ENCODE peak calls at places on chromosomes 16 and 17, in four cellular contexts. One of them, this sample, is unnamed.

GRCh38 chr17:32451879-32452278 is 7.6 kb downstream of the PSMD11 start:
- DNase-seq in K562: no peak
- DNase-seq in HepG2: no peak
- DNase-seq in GM12878: no peak
- DNase-seq in this sample: no peak

GRCh38 chr17:47220531-47220999 is 11.4 kb downstream of the MYL4 start:
- DNase-seq in K562: no peak
- DNase-seq in HepG2: no peak
- DNase-seq in GM12878: no peak
- DNase-seq in this sample: no peak

GRCh38 chr17:41870627-41871026 is 5.4 kb upstream of the KLHL11 start:
- DNase-seq in K562: no peak
- DNase-seq in HepG2: no peak
- DNase-seq in GM12878: no peak
- DNase-seq in this sample: no peak

GRCh38 chr17:35973333-35974260 is 7.7 kb downstream of the CCL16 start:
- DNase-seq in K562: no peak
- DNase-seq in HepG2: peak; percentile 99
- DNase-seq in GM12878: no peak
- DNase-seq in this sample: no peak

GRCh38 chr17:40777459-40777858 is 4.9 kb downstream of the KRT27 start:
- DNase-seq in K562: no peak
- DNase-seq in HepG2: no peak
- DNase-seq in GM12878: no peak
- DNase-seq in this sample: no peak

GRCh38 chr16:86931410-86931941 is 353.1 kb downstream of the FOXL1 start:
- DNase-seq in K562: peak; percentile 26
- DNase-seq in HepG2: no peak
- DNase-seq in GM12878: no peak
- DNase-seq in this sample: no peak

GRCh38 chr17:66343531-66344078 is 41.2 kb downstream of the PRKCA start:
- DNase-seq in K562: peak; percentile 79
- DNase-seq in HepG2: peak; percentile 84
- DNase-seq in GM12878: no peak
- DNase-seq in this sample: no peak

GRCh38 chr17:7393613-7394451 is 493 bp downstream of the PLSCR3 start:
- DNase-seq in K562: peak; percentile 36
- DNase-seq in HepG2: no peak
- DNase-seq in GM12878: no peak
- DNase-seq in this sample: peak; percentile 51

GRCh38 chr16:15598648-15599190 is 44.2 kb downstream of the MARF1 start:
- DNase-seq in K562: no peak
- DNase-seq in HepG2: no peak
- DNase-seq in GM12878: no peak
- DNase-seq in this sample: no peak

GRCh38 chr17:49589556-49589885 is 13.8 kb downstream of the NXPH3 start:
- DNase-seq in K562: no peak
- DNase-seq in HepG2: no peak
- DNase-seq in GM12878: no peak
- DNase-seq in this sample: no peak

GRCh38 chr16:87311387-87311786 is 5.8 kb downstream of the C16orf95 start:
- DNase-seq in K562: no peak
- DNase-seq in HepG2: no peak
- DNase-seq in GM12878: no peak
- DNase-seq in this sample: no peak

GRCh38 chr17:67245073-67245693 is at the start of gene HELZ:
- DNase-seq in K562: peak; percentile 87
- DNase-seq in HepG2: peak; percentile 92
- DNase-seq in GM12878: peak; percentile 25
- DNase-seq in this sample: peak; percentile 88

GRCh38 chr17:35373532-35373983 is at the start of gene SLFN11:
- DNase-seq in K562: peak; percentile 18
- DNase-seq in HepG2: no peak
- DNase-seq in GM12878: peak; percentile 30
- DNase-seq in this sample: peak; percentile 88

GRCh38 chr17:76935331-76935730 is 67.1 kb downstream of the MGAT5B start:
- DNase-seq in K562: no peak
- DNase-seq in HepG2: no peak
- DNase-seq in GM12878: no peak
- DNase-seq in this sample: no peak

DNA sequence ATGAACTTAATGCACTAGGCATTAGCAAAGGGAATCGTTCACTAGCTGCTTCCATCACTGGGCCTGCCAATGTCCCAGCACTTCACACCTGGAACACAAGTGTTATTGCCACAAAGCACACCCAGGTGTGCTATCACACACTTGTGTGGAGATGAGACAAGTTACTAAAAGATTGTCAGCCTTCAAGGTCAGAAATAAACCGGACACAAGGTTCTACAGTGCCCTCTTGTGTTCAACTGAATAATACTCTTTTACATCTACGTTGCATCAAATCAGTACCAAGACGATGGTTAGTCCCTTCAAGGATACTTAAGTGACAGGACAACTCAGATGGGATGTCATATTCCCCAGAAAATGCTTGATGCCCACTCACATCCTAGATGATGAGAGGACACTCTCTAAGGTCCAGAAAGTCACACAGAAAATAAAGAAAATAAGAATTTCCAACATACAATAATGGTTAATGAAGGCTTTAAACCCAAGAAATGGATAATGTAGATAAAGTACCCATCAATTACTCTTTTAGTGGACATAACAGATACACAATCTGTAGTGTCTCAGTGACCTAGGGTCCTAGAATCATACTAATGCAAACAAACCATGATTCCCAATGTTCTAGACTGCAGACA is 16.4 kb upstream of the GLG1 start:
- DNase-seq in K562: peak; percentile 37
- DNase-seq in HepG2: peak; percentile 55
- DNase-seq in GM12878: no peak
- DNase-seq in this sample: peak; percentile 57
- TF ChIP-seq CHD4 in K562: no peak
- TF ChIP-seq CHD4 in HepG2: no peak
- TF ChIP-seq CHD4 in GM12878: no peak
- TF ChIP-seq CHD4 in this sample: no peak

GRCh38 chr16:445566-445965 is 20.1 kb downstream of the RAB11FIP3 start:
- DNase-seq in K562: no peak
- DNase-seq in HepG2: no peak
- DNase-seq in GM12878: no peak
- DNase-seq in this sample: no peak

GRCh38 chr16:440627-441026 is 15.2 kb downstream of the RAB11FIP3 start:
- DNase-seq in K562: no peak
- DNase-seq in HepG2: no peak
- DNase-seq in GM12878: no peak
- DNase-seq in this sample: no peak

GRCh38 chr16:441447-441846 is 16.0 kb downstream of the RAB11FIP3 start:
- DNase-seq in K562: no peak
- DNase-seq in HepG2: no peak
- DNase-seq in GM12878: no peak
- DNase-seq in this sample: no peak

DNA sequence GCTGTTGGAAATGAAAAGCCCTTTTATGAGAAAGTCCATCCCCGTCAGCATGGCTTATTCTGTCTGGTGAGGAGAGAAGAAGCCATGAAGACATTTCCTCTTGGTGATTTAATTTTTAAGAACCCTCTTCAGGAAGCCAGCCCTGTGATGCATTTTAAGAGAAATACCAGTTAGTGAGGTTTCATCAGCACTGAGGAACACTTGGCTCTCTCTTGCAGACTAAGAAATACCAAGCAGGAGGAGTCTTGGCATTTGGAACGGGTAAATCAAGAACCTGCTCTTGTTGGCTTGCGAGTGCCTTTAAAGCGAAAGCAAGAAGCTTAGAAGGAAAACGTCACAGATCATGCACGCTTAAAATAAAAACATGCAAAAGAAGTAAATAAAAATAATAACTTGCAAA is 17.5 kb downstream of the RAB11FIP3 start:
- DNase-seq in K562: no peak
- DNase-seq in HepG2: no peak
- DNase-seq in GM12878: no peak
- DNase-seq in this sample: no peak
- TF ChIP-seq CHD4 in K562: no peak
- TF ChIP-seq CHD4 in HepG2: no peak
- TF ChIP-seq CHD4 in GM12878: no peak
- TF ChIP-seq CHD4 in this sample: no peak

GRCh38 chr16:52976539-52977167 is 76.0 kb downstream of the CHD9NB start:
- DNase-seq in K562: peak; percentile 32
- DNase-seq in HepG2: peak; percentile 41
- DNase-seq in GM12878: no peak
- DNase-seq in this sample: peak; percentile 37
- TF ChIP-seq CHD4 in K562: no peak
- TF ChIP-seq CHD4 in HepG2: no peak
- TF ChIP-seq CHD4 in GM12878: no peak
- TF ChIP-seq CHD4 in this sample: no peak

DNA sequence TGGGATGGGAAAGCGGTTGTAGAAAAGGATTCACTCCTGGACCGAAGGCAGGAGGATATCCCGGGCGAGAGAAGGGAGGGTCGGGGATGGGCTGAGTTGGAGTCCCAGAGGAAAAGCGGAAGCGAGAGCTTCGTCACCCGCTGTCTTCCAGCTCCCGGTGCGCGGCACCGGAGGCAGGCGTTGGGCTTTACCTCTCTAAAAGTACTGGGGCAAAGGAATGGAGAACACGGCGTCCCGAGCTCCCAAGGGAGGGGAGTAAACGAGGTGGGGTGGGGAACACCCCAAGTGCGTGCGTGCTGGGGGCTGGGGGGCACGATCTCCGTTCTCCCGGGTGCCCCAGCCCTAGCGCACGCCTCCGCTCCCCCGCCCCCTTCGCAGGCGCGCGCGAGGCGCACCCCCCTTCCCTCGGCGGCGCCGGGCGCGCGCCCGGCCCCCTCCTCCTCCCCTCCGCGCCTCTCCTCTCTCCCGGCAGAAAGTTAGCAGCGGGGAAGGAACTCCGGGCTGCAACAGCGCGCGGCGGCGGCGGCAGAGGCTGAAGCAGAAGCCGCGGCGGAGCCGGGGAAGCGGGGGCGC is at the start of gene HS3ST4:
- DNase-seq in K562: no peak
- DNase-seq in HepG2: no peak
- DNase-seq in GM12878: no peak
- DNase-seq in this sample: no peak
- TF ChIP-seq CHD4 in K562: no peak
- TF ChIP-seq CHD4 in HepG2: no peak
- TF ChIP-seq CHD4 in GM12878: no peak
- TF ChIP-seq CHD4 in this sample: no peak

GRCh38 chr16:3879887-3880564 is 487 bp downstream of the CREBBP start:
- DNase-seq in K562: peak; percentile 82
- DNase-seq in HepG2: no peak
- DNase-seq in GM12878: no peak
- DNase-seq in this sample: peak; percentile 27
- TF ChIP-seq CHD4 in K562: no peak
- TF ChIP-seq CHD4 in HepG2: no peak
- TF ChIP-seq CHD4 in GM12878: no peak
- TF ChIP-seq CHD4 in this sample: no peak

DNA sequence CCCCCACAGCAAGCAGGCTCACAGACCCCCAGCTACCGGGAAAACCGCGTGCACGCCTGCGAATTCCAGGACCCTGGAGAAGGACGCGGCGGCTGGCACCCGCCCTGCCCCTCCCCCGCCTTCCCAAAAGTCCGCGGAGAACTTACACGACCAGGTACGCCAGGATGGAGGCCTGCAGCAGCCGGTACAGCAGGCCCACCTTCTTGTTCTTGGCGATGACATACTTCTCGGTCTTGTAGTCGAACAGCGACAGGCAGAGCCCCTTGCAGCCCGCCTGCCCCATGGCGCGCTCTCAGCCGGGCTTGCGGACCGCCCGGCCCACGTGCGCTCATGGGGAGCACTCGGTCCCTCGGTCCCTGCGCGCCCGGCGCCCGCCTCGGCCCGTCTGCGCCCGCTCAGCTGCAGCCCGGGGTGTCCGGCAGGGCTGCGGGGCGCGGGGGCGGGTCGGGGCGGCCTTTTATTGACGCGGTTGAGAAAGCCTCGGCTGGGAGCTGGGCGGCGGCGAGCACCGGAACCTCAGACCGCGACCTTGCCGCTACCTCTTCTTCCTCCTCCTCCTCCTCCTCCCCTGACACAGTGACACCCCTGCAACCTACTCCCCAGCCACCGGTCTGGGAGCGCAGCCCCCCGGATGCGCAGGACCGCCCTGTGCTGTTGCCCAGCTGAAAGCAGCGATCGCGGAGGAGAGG is at the start of gene P2RX5:
- DNase-seq in K562: peak; percentile 20
- DNase-seq in HepG2: no peak
- DNase-seq in GM12878: no peak
- DNase-seq in this sample: no peak
- TF ChIP-seq CHD4 in K562: no peak
- TF ChIP-seq CHD4 in HepG2: no peak
- TF ChIP-seq CHD4 in GM12878: no peak
- TF ChIP-seq CHD4 in this sample: no peak

GRCh38 chr16:2040031-2040430 is 7.6 kb downstream of the NTHL1 start:
- DNase-seq in K562: no peak
- DNase-seq in HepG2: no peak
- DNase-seq in GM12878: no peak
- DNase-seq in this sample: no peak

GRCh38 chr16:2040450-2041105 is 7.1 kb downstream of the NTHL1 start:
- DNase-seq in K562: no peak
- DNase-seq in HepG2: no peak
- DNase-seq in GM12878: no peak
- DNase-seq in this sample: no peak

GRCh38 chr16:2038359-2039285 is 9.0 kb downstream of the NTHL1 start:
- DNase-seq in K562: no peak
- DNase-seq in HepG2: no peak
- DNase-seq in GM12878: no peak
- DNase-seq in this sample: no peak

GRCh38 chr16:2037631-2038358 is 9.8 kb downstream of the NTHL1 start:
- DNase-seq in K562: no peak
- DNase-seq in HepG2: no peak
- DNase-seq in GM12878: no peak
- DNase-seq in this sample: no peak

GRCh38 chr16:2039286-2040030 is 8.2 kb downstream of the NTHL1 start:
- DNase-seq in K562: peak; percentile 41
- DNase-seq in HepG2: peak; percentile 90
- DNase-seq in GM12878: no peak
- DNase-seq in this sample: peak; percentile 70
- TF ChIP-seq CHD4 in K562: no peak
- TF ChIP-seq CHD4 in HepG2: no peak
- TF ChIP-seq CHD4 in GM12878: no peak
- TF ChIP-seq CHD4 in this sample: no peak

This sample was measured in A549.